ENCODE peak calls at places on chromosomes 6 and 20, in five cellular contexts. N is activated naive CD8-positive, alpha-beta T cell treated with anti-CD3 and anti-CD28 coated beads, Interleukin-2, amount 50 U/mL, for 24 hours; V is T-cell; J is OCI-LY7; G is lung microvascular endothelial cell. L is an unnamed sample.

GRCh38 chr6:95569560-95569959 is 7.8 kb upstream of the MANEA start:
- DNase-seq in G (no peak), N (no peak), J (no peak), V (no peak), L (no peak)

GRCh38 chr20:5863040-5863811 is 87.1 kb downstream of the TRMT6 start:
- DNase-seq in J (no peak), N (no peak), V (no peak), G (peak; percentile 76), L (no peak)

GRCh38 chr20:44646641-44647274 is 4.7 kb downstream of the ADA start:
- DNase-seq in G (peak; percentile 52), J (peak; percentile 94), N (no peak), V (no peak), L (no peak)

GRCh38 chr20:3661060-3661820 is 2.0 kb downstream of the GFRA4 start:
- DNase-seq in N (no peak), V (no peak), G (no peak), J (no peak), L (no peak)

GRCh38 chr6:89970609-89971337 is 76.5 kb downstream of the GJA10 start:
- DNase-seq in J (no peak), N (no peak), V (peak; percentile 32), G (peak; percentile 83), L (peak; percentile 37)

GRCh38 chr6:17482711-17483110 is 89.3 kb downstream of the CAP2 start:
- DNase-seq in V (no peak), J (no peak), G (no peak), N (no peak), L (no peak)

GRCh38 chr20:45918779-45919535 is 7.0 kb upstream of the PLTP start:
- DNase-seq in J (no peak), N (no peak), V (no peak), G (no peak), L (no peak)

GRCh38 chr6:128117916-128118315 is 217.1 kb upstream of the THEMIS start:
- DNase-seq in N (no peak), J (no peak), G (no peak), V (no peak), L (no peak)

GRCh38 chr20:3874194-3874824 is 14.9 kb upstream of the PANK2 start:
- DNase-seq in N (no peak), J (no peak), V (no peak), G (no peak), L (no peak)

GRCh38 chr6:109048176-109048575 is 46.5 kb downstream of the SESN1 start:
- DNase-seq in N (no peak), G (no peak), J (no peak), V (no peak), L (no peak)

GRCh38 chr6:132314432-132314831 is 86.8 kb downstream of the MOXD1 start:
- DNase-seq in V (no peak), N (no peak), J (no peak), G (no peak), L (no peak)

GRCh38 chr20:63533388-63533787 is 3.8 kb downstream of the PTK6 start:
- DNase-seq in V (no peak), N (no peak), J (no peak), G (no peak), L (no peak)

GRCh38 chr20:38073307-38074010 is 39.9 kb downstream of the RPRD1B start:
- DNase-seq in G (peak; percentile 72), N (no peak), V (peak; percentile 5), J (peak; percentile 44), L (peak; percentile 39)

GRCh38 chr6:18019539-18020534 is 32.4 kb upstream of the KIF13A start:
- DNase-seq in N (no peak), G (no peak), V (no peak), J (no peak), L (no peak)

GRCh38 chr6:28907394-28907793 is 16.4 kb downstream of the TRIM27 start:
- DNase-seq in J (no peak), N (no peak), G (no peak), V (no peak), L (no peak)

GRCh38 chr6:163147988-163148387 is 266.5 kb upstream of the QKI start:
- DNase-seq in G (no peak), V (no peak), N (no peak), J (no peak), L (no peak)

GRCh38 chr20:33437141-33437911 is 6.2 kb downstream of the SNTA1 start:
- DNase-seq in G (peak; percentile 49), V (no peak), N (no peak), J (no peak), L (no peak)

GRCh38 chr6:93468291-93468690 is 48.9 kb upstream of the EPHA7 start:
- DNase-seq in N (no peak), G (no peak), V (no peak), J (no peak), L (no peak)

GRCh38 chr20:22453244-22454080 is 130.9 kb downstream of the FOXA2 start:
- DNase-seq in J (no peak), V (no peak), G (peak; percentile 39), N (no peak), L (no peak)

GRCh38 chr6:83431545-83432165 is 804 bp upstream of the ME1 start:
- DNase-seq in J (no peak), G (no peak), V (no peak), N (no peak), L (no peak)

GRCh38 chr6:147787407-147787806 is 278.9 kb downstream of the SAMD5 start:
- DNase-seq in V (no peak), G (no peak), N (no peak), J (no peak), L (no peak)

GRCh38 chr6:122652431-122652830 is 42.2 kb downstream of the PKIB start:
- DNase-seq in V (no peak), J (no peak), N (no peak), G (no peak), L (no peak)

GRCh38 chr6:72140795-72141194 is 254.4 kb downstream of the RIMS1 start:
- DNase-seq in G (no peak), N (no peak), J (no peak), V (no peak), L (no peak)

L was measured in naive thymus-derived CD4-positive, alpha-beta T cell.